ENCODE peak calls at places on chromosome 16, in five cellular contexts. One of them, this sample, is unnamed.

GRCh38 chr16:11612110-11612981 is 25.6 kb upstream of the LITAF start:
- DNase-seq in lower lobe of right lung: peak; percentile 90
- DNase-seq in DND-41: no peak
- DNase-seq in gastrocnemius medialis: no peak
- DNase-seq in aorta: peak; percentile 68
- DNase-seq in this sample: no peak

GRCh38 chr16:67158637-67159600 is 790 bp downstream of the TRADD start:
- DNase-seq in gastrocnemius medialis: no peak
- DNase-seq in DND-41: peak; percentile 77
- DNase-seq in aorta: peak; percentile 80
- DNase-seq in lower lobe of right lung: peak; percentile 79
- DNase-seq in this sample: peak; percentile 42

GRCh38 chr16:68040506-68041288 is 17.6 kb downstream of the DUS2 start:
- DNase-seq in lower lobe of right lung: peak; percentile 91
- DNase-seq in aorta: peak; percentile 85
- DNase-seq in DND-41: peak; percentile 82
- DNase-seq in gastrocnemius medialis: peak; percentile 58
- DNase-seq in this sample: peak; percentile 78

GRCh38 chr16:69411064-69411985 is 13.1 kb upstream of the CYB5B start:
- DNase-seq in lower lobe of right lung: no peak
- DNase-seq in DND-41: no peak
- DNase-seq in gastrocnemius medialis: no peak
- DNase-seq in aorta: no peak
- DNase-seq in this sample: no peak

GRCh38 chr16:67801889-67802288 is 4.5 kb downstream of the RANBP10 start:
- DNase-seq in aorta: no peak
- DNase-seq in lower lobe of right lung: no peak
- DNase-seq in DND-41: peak; percentile 23
- DNase-seq in gastrocnemius medialis: no peak
- DNase-seq in this sample: no peak

GRCh38 chr16:74695450-74696422 is 4.9 kb downstream of the MLKL start:
- DNase-seq in DND-41: peak; percentile 63
- DNase-seq in aorta: peak; percentile 85
- DNase-seq in gastrocnemius medialis: peak; percentile 78
- DNase-seq in lower lobe of right lung: peak; percentile 83
- DNase-seq in this sample: peak; percentile 87

GRCh38 chr16:50272687-50273381 is 6.5 kb downstream of the ADCY7 start:
- DNase-seq in gastrocnemius medialis: no peak
- DNase-seq in lower lobe of right lung: no peak
- DNase-seq in aorta: no peak
- DNase-seq in DND-41: no peak
- DNase-seq in this sample: no peak

GRCh38 chr16:50338371-50339231 is 30.2 kb downstream of the BRD7 start:
- DNase-seq in DND-41: no peak
- DNase-seq in lower lobe of right lung: no peak
- DNase-seq in aorta: no peak
- DNase-seq in gastrocnemius medialis: no peak
- DNase-seq in this sample: no peak

GRCh38 chr16:27611340-27611739 is 61.4 kb downstream of the KATNIP start:
- DNase-seq in gastrocnemius medialis: no peak
- DNase-seq in DND-41: no peak
- DNase-seq in aorta: no peak
- DNase-seq in lower lobe of right lung: no peak
- DNase-seq in this sample: no peak

GRCh38 chr16:9159839-9160550 is 68.6 kb downstream of the HAPSTR1 start:
- DNase-seq in aorta: peak; percentile 59
- DNase-seq in DND-41: peak; percentile 63
- DNase-seq in lower lobe of right lung: peak; percentile 59
- DNase-seq in gastrocnemius medialis: no peak
- DNase-seq in this sample: peak; percentile 70

GRCh38 chr16:85361441-85362118 is 249.3 kb upstream of the CIBAR2 start:
- DNase-seq in lower lobe of right lung: peak; percentile 92
- DNase-seq in gastrocnemius medialis: no peak
- DNase-seq in DND-41: no peak
- DNase-seq in aorta: no peak
- DNase-seq in this sample: no peak
- H3K27me3 ChIP-seq in lower lobe of right lung: no peaks in the 10 kb centered on the region
- H3K27me3 ChIP-seq in gastrocnemius medialis: no peaks in the 10 kb centered on the region
- H3K27me3 ChIP-seq in DND-41: peaks cover 3% of the 10 kb centered on the region
- H3K27me3 ChIP-seq in aorta: no peaks in the 10 kb centered on the region
- H3K27me3 ChIP-seq in this sample: no peaks in the 10 kb centered on the region

GRCh38 chr16:89407282-89407924 is 83.0 kb downstream of the ANKRD11 start:
- DNase-seq in aorta: no peak
- DNase-seq in lower lobe of right lung: no peak
- DNase-seq in gastrocnemius medialis: no peak
- DNase-seq in DND-41: peak; percentile 31
- DNase-seq in this sample: no peak
- H3K4me1 ChIP-seq in aorta: peaks cover 2% of the 10 kb centered on the region
- H3K4me1 ChIP-seq in lower lobe of right lung: peaks cover 78% of the 10 kb centered on the region
- H3K4me1 ChIP-seq in gastrocnemius medialis: peaks cover 82% of the 10 kb centered on the region
- H3K4me1 ChIP-seq in DND-41: peaks cover 10% of the 10 kb centered on the region
- H3K4me1 ChIP-seq in this sample: peaks cover 28% of the 10 kb centered on the region

GRCh38 chr16:88732961-88733294 is 26.6 kb downstream of the CTU2 start:
- DNase-seq in lower lobe of right lung: no peak
- DNase-seq in DND-41: no peak
- DNase-seq in aorta: no peak
- DNase-seq in gastrocnemius medialis: no peak
- DNase-seq in this sample: no peak

GRCh38 chr16:88733630-88734360 is 27.5 kb downstream of the CTU2 start:
- DNase-seq in lower lobe of right lung: no peak
- DNase-seq in gastrocnemius medialis: no peak
- DNase-seq in aorta: no peak
- DNase-seq in DND-41: no peak
- DNase-seq in this sample: no peak

GRCh38 chr16:88732172-88732960 is 26.1 kb downstream of the CTU2 start:
- DNase-seq in lower lobe of right lung: no peak
- DNase-seq in DND-41: no peak
- DNase-seq in aorta: no peak
- DNase-seq in gastrocnemius medialis: no peak
- DNase-seq in this sample: no peak

GRCh38 chr16:88730632-88731607 is 24.6 kb downstream of the CTU2 start:
- DNase-seq in DND-41: no peak
- DNase-seq in aorta: no peak
- DNase-seq in lower lobe of right lung: no peak
- DNase-seq in gastrocnemius medialis: no peak
- DNase-seq in this sample: peak; percentile 94

DNA sequence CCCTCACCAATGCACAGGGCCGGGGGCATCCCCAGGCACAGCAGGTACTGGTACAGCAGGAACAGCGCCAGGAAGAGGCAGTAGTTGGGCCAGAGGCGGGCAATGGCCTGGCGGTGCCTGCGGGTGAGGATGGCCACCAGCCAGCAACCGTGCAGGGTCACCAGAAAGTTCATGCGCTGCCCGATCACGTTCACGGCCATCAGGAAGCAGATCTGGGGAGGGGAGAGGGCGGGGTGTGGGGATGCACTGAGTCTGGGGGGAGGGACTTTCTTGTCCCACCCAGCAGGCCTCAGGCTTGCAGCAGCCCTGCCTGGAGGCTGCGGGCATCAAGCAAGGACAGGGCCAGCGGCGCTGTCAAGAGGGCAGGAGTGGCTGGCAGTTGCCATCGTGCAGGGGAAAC is 25.4 kb downstream of the CTU2 start:
- DNase-seq in DND-41: no peak
- DNase-seq in lower lobe of right lung: no peak
- DNase-seq in gastrocnemius medialis: no peak
- DNase-seq in aorta: no peak
- DNase-seq in this sample: no peak
- H3K27me3 ChIP-seq in DND-41: no peaks in the 10 kb centered on the region
- H3K27me3 ChIP-seq in lower lobe of right lung: no peaks in the 10 kb centered on the region
- H3K27me3 ChIP-seq in gastrocnemius medialis: no peaks in the 10 kb centered on the region
- H3K27me3 ChIP-seq in aorta: no peaks in the 10 kb centered on the region
- H3K27me3 ChIP-seq in this sample: no peaks in the 10 kb centered on the region

DNA sequence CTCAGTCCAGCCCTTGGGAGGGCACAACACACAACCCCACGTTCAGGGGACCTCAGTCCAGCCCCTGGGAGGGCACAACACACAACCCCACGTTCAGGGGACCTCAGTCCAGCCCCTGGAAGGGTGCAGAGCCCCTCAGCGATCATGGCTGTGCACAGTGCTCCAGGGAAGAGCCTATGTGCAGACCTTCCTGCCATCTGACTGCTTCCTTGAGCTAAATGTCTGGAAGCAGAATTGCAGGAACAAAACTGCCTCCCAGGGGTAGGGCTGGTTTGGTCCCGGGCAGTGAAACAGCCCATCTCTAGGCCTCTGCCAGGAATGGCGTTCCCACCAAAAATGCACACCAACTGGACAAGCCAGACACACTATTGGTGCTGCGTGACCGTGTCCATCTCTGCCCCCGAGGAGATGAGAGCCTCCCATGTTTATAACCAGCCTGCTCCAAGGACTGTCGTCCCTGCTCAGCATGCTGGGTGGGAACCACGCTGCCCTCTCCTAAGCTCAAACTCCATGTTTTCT is 44.0 kb downstream of the ZNF276 start:
- DNase-seq in lower lobe of right lung: no peak
- DNase-seq in aorta: no peak
- DNase-seq in gastrocnemius medialis: no peak
- DNase-seq in DND-41: no peak
- DNase-seq in this sample: no peak
- H3K4me1 ChIP-seq in lower lobe of right lung: peaks cover 15% of the 10 kb centered on the region
- H3K4me1 ChIP-seq in aorta: no peaks in the 10 kb centered on the region
- H3K4me1 ChIP-seq in gastrocnemius medialis: no peaks in the 10 kb centered on the region
- H3K4me1 ChIP-seq in DND-41: no peaks in the 10 kb centered on the region
- H3K4me1 ChIP-seq in this sample: no peaks in the 10 kb centered on the region

GRCh38 chr16:87602821-87603683 is 744 bp downstream of the JPH3 start:
- DNase-seq in DND-41: no peak
- DNase-seq in gastrocnemius medialis: no peak
- DNase-seq in lower lobe of right lung: no peak
- DNase-seq in aorta: peak; percentile 24
- DNase-seq in this sample: no peak

GRCh38 chr16:87601322-87602004 is 845 bp upstream of the JPH3 start:
- DNase-seq in gastrocnemius medialis: no peak
- DNase-seq in DND-41: no peak
- DNase-seq in lower lobe of right lung: no peak
- DNase-seq in aorta: peak; percentile 24
- DNase-seq in this sample: no peak

GRCh38 chr16:87600246-87600645 is 2.1 kb upstream of the JPH3 start:
- DNase-seq in aorta: no peak
- DNase-seq in gastrocnemius medialis: no peak
- DNase-seq in DND-41: no peak
- DNase-seq in lower lobe of right lung: no peak
- DNase-seq in this sample: no peak

GRCh38 chr16:87603684-87604571 is 1.6 kb downstream of the JPH3 start:
- DNase-seq in lower lobe of right lung: no peak
- DNase-seq in aorta: peak; percentile 37
- DNase-seq in DND-41: no peak
- DNase-seq in gastrocnemius medialis: no peak
- DNase-seq in this sample: no peak

DNA sequence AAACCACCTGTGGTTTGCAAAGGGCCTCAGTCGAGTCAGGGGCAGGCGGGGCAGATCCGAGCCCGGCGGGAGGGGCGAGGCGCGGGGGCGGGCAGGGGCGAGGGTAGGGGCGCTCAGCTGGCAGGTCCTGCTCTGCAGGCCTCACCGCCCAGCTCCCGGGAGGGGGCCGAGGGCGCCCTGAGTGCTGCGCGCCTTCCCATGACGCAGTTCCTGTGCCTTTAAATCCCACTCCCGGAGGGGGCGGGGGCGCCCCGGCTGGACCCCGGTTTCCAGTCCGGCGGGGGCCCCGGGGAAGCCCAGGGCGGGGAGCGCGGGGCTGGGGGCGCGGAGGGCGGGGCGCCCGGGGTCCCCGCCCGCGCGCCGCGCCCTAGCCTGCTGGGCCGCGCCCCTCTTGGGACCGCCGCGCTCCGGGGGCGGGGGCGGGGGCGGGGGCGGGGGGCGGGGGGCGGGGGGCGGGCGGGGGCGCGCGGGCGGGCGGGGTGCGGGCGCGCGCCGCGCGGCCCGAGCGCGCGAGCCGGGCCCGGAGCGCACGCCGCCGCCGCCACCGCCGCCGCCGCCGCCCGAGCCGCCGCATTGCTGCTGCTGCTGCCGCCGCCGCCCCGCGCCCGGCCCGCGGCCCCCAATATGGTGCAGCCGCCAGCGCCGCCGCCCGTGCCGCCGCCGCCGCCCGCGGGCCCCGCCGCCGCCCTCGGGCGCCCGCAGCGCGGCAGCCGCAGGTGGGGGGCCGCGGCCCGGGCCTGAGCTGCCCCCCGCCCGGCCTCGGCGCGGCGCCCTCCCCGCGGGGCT is at the start of gene JPH3:
- DNase-seq in gastrocnemius medialis: no peak
- DNase-seq in DND-41: no peak
- DNase-seq in aorta: peak; percentile 42
- DNase-seq in lower lobe of right lung: no peak
- DNase-seq in this sample: no peak
- H3K27me3 ChIP-seq in gastrocnemius medialis: peaks cover 78% of the 10 kb centered on the region
- H3K27me3 ChIP-seq in DND-41: no peaks in the 10 kb centered on the region
- H3K27me3 ChIP-seq in aorta: no peaks in the 10 kb centered on the region
- H3K27me3 ChIP-seq in lower lobe of right lung: peaks cover 72% of the 10 kb centered on the region
- H3K27me3 ChIP-seq in this sample: no peaks in the 10 kb centered on the region

GRCh38 chr16:73151225-73151624 is 103.3 kb upstream of the ZFHX3 start:
- DNase-seq in gastrocnemius medialis: no peak
- DNase-seq in aorta: no peak
- DNase-seq in DND-41: no peak
- DNase-seq in lower lobe of right lung: no peak
- DNase-seq in this sample: no peak

GRCh38 chr16:73145166-73145565 is 97.2 kb upstream of the ZFHX3 start:
- DNase-seq in gastrocnemius medialis: no peak
- DNase-seq in lower lobe of right lung: no peak
- DNase-seq in aorta: no peak
- DNase-seq in DND-41: no peak
- DNase-seq in this sample: no peak

GRCh38 chr16:73150790-73151189 is 102.9 kb upstream of the ZFHX3 start:
- DNase-seq in DND-41: no peak
- DNase-seq in lower lobe of right lung: no peak
- DNase-seq in gastrocnemius medialis: no peak
- DNase-seq in aorta: no peak
- DNase-seq in this sample: no peak

GRCh38 chr16:73149329-73149728 is 101.4 kb upstream of the ZFHX3 start:
- DNase-seq in aorta: no peak
- DNase-seq in DND-41: no peak
- DNase-seq in lower lobe of right lung: no peak
- DNase-seq in gastrocnemius medialis: no peak
- DNase-seq in this sample: no peak

DNA sequence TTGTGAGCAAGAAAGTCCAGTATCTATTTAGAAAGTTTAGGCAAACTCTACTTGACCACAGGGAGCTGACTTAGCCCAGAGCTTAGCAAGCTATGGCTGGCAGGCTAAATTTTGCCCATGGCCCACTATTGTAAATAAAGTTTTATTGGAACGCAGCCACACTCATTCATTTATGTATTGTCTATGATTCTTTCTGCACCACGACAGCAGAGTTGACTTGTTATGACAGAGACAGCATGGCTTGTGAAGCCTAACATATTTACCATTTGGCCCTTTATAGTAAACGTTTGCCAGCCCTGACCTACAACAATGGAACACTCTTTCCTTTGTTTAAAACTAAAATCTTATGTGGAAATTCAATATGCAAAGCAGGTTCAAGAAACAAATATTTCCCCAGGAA is 100.0 kb upstream of the ZFHX3 start:
- DNase-seq in aorta: no peak
- DNase-seq in lower lobe of right lung: no peak
- DNase-seq in DND-41: no peak
- DNase-seq in gastrocnemius medialis: no peak
- DNase-seq in this sample: no peak
- H3K4me1 ChIP-seq in aorta: no peaks in the 10 kb centered on the region
- H3K4me1 ChIP-seq in lower lobe of right lung: peaks cover 15% of the 10 kb centered on the region
- H3K4me1 ChIP-seq in DND-41: no peaks in the 10 kb centered on the region
- H3K4me1 ChIP-seq in gastrocnemius medialis: no peaks in the 10 kb centered on the region
- H3K4me1 ChIP-seq in this sample: peaks cover 2% of the 10 kb centered on the region

This sample was measured in SJCRH30.